ENCODE peak calls at places on chromosomes 16 and 17, in six cellular contexts. Q is psoas muscle; U is CD8-positive, alpha-beta T cell; K is thoracic aorta; S is heart left ventricle; X is effector memory CD4-positive, alpha-beta T cell. H is an unnamed sample. For H3K9me3 and H3K4me1, the result is how much of the 10 kb centered on the place peaks cover.

GRCh38 chr16:82700541-82701240 is 73.9 kb downstream of the CDH13 start:
- DNase-seq in X (no peak), K (no peak), Q (no peak), S (no peak), U (no peak), H (no peak)

GRCh38 chr16:16001856-16002255 is 52.4 kb downstream of the ABCC1 start:
- DNase-seq in K (no peak), S (no peak), X (no peak), U (no peak), Q (no peak), H (peak)

GRCh38 chr16:77789646-77790370 is 1.4 kb downstream of the VAT1L start:
- DNase-seq in K (no peak), X (no peak), U (no peak), Q (no peak), S (no peak), H (no peak)

GRCh38 chr16:19566362-19566761 is 10.9 kb downstream of the VPS35L start:
- DNase-seq in Q (no peak), U (no peak), S (no peak), K (no peak), X (no peak), H (no peak)

GRCh38 chr16:70454221-70455034 is at the start of gene FCSK:
- DNase-seq in S (peak), Q (peak), U (peak), K (no peak), X (peak), H (peak)

GRCh38 chr16:51638338-51639135 is 487.5 kb upstream of the SALL1 start:
- DNase-seq in X (no peak), K (no peak), S (no peak), Q (no peak), U (no peak), H (no peak)

GRCh38 chr17:57600092-57600491 is 145.0 kb downstream of the CCDC182 start:
- DNase-seq in Q (no peak), S (no peak), X (no peak), K (no peak), U (no peak), H (no peak)

GRCh38 chr17:50258647-50259483 is 15.4 kb upstream of the TMEM92 start:
- DNase-seq in K (no peak), Q (no peak), X (no peak), S (no peak), U (no peak), H (no peak)

GRCh38 chr16:22322021-22322471 is 24.8 kb downstream of the POLR3E start:
- DNase-seq in Q (no peak), X (no peak), K (no peak), U (no peak), S (no peak), H (no peak)

GRCh38 chr16:69327585-69328310 is 2.6 kb downstream of the PDF start:
- DNase-seq in U (no peak), S (no peak), K (no peak), X (no peak), Q (no peak), H (no peak)
- H3K4me3 ChIP-seq in U (no peak), S (no peak), K (no peak), X (no peak), Q (peak), H (no peak)

GRCh38 chr16:31745900-31746299 is 127.7 kb upstream of the ZNF267 start:
- DNase-seq in U (no peak), X (no peak), Q (no peak), S (no peak), K (no peak), H (no peak)
- H3K9me3 ChIP-seq in U (under half), X (under half), Q (half or more), S (under half), K (half or more), H (under half)

GRCh38 chr16:68081796-68082567 is 3.2 kb upstream of the NFATC3 start:
- DNase-seq in S (no peak), K (no peak), X (no peak), U (no peak), Q (no peak), H (no peak)

GRCh38 chr16:68084504-68085258 is 489 bp upstream of the NFATC3 start:
- DNase-seq in Q (peak), U (peak), S (peak), K (peak), X (peak), H (peak)

GRCh38 chr16:68083239-68083781 is 1.9 kb upstream of the NFATC3 start:
- DNase-seq in K (no peak), Q (no peak), X (no peak), U (no peak), S (no peak), H (no peak)

GRCh38 chr16:68083861-68084503 is 1.2 kb upstream of the NFATC3 start:
- DNase-seq in U (no peak), S (no peak), Q (no peak), X (no peak), K (no peak), H (no peak)

GRCh38 chr16:68082596-68083238 is 2.5 kb upstream of the NFATC3 start:
- DNase-seq in U (no peak), Q (no peak), S (no peak), X (no peak), K (no peak), H (no peak)
- H3K4me1 ChIP-seq in U (half or more), Q (under half), S (half or more), X (half or more), K (under half), H (under half)

GRCh38 chr17:75526555-75527270 is 1.2 kb downstream of the LLGL2 start:
- DNase-seq in S (no peak), Q (no peak), U (no peak), X (no peak), K (no peak), H (peak)

GRCh38 chr17:75523647-75524046 is 1.9 kb upstream of the LLGL2 start:
- DNase-seq in U (no peak), K (no peak), X (no peak), S (no peak), Q (no peak), H (no peak)

GRCh38 chr17:75525806-75526554 is 483 bp downstream of the LLGL2 start:
- DNase-seq in Q (no peak), S (no peak), K (no peak), X (no peak), U (no peak), H (peak)

GRCh38 chr17:75524269-75524970 is 1.1 kb upstream of the LLGL2 start:
- DNase-seq in X (no peak), U (no peak), K (no peak), S (no peak), Q (no peak), H (no peak)

GRCh38 chr17:75524971-75525805 is at the start of gene LLGL2:
- DNase-seq in X (peak), Q (peak), K (no peak), S (peak), U (peak), H (peak)
- H3K4me3 ChIP-seq in X (peak), Q (peak), K (peak), S (peak), U (peak), H (peak)

GRCh38 chr16:28844226-28844885 is 1.8 kb downstream of the TUFM start:
- DNase-seq in U (no peak), Q (no peak), S (no peak), X (no peak), K (no peak), H (no peak)
- H3K9me3 ChIP-seq in U (under half), Q (under half), S (under half), X (under half), K (under half), H (under half)

H was measured in body of pancreas.